ENCODE peak calls at places on chromosomes 7 and 10, in nine cellular contexts. C is RWPE1, U is transverse colon, G is NCI-H748 treated with DMSO at 0.1 percent for 48 hours, K is brain microvascular endothelial cell, X is HTR-8/SVneo, W is T-helper 17 cell, V is esophagus squamous epithelium, T is iris pigment epithelial cell. B is an unnamed sample.

GRCh38 chr10:35160743-35161142 is 34.1 kb downstream of the CREM start:
- DNase-seq in G (no peak), T (no peak), W (no peak), K (no peak), X (no peak), V (no peak), U (no peak), C (no peak), B (no peak)

GRCh38 chr10:74189999-74190421 is 39.0 kb downstream of the ADK start:
- DNase-seq in X (peak), T (peak), G (no peak), K (peak), U (peak), V (no peak), W (no peak), C (peak), B (no peak)

GRCh38 chr7:49775949-49776443 is 2.6 kb downstream of the VWC2 start:
- DNase-seq in V (no peak), W (no peak), T (no peak), X (no peak), G (no peak), U (no peak), C (no peak), K (no peak), B (no peak)

GRCh38 chr7:159212226-159212625 is 67.6 kb upstream of the VIPR2 start:
- DNase-seq in K (no peak), V (no peak), C (no peak), T (no peak), W (no peak), X (no peak), U (no peak), G (no peak), B (no peak)

GRCh38 chr10:97517778-97518561 is 19.2 kb downstream of the UBTD1 start:
- DNase-seq in V (no peak), U (no peak), X (peak), C (peak), G (no peak), W (no peak), K (no peak), T (no peak), B (no peak)

GRCh38 chr7:89247207-89247606 is 451.7 kb upstream of the TEX47 start:
- DNase-seq in C (no peak), V (no peak), X (no peak), W (no peak), K (no peak), G (no peak), T (no peak), U (no peak), B (no peak)

GRCh38 chr10:50326757-50327701 is 75.7 kb upstream of the ASAH2 start:
- DNase-seq in X (peak), T (peak), U (no peak), G (no peak), W (no peak), C (peak), K (peak), V (no peak), B (no peak)

GRCh38 chr7:75740846-75741497 is 2.2 kb upstream of the HIP1 start:
- DNase-seq in G (no peak), K (no peak), W (no peak), V (no peak), X (no peak), C (no peak), U (peak), T (no peak), B (no peak)

GRCh38 chr7:108503112-108504026 is 22.6 kb downstream of the PNPLA8 start:
- DNase-seq in V (no peak), X (no peak), W (no peak), U (no peak), K (no peak), C (no peak), T (no peak), G (no peak), B (no peak)

GRCh38 chr10:11546581-11546980 is 64.9 kb downstream of the USP6NL start:
- DNase-seq in V (no peak), C (no peak), W (no peak), G (no peak), K (no peak), X (no peak), T (peak), U (no peak), B (no peak)

GRCh38 chr7:144508702-144509101 is 105.2 kb upstream of the NOBOX start:
- DNase-seq in C (no peak), K (no peak), G (no peak), V (no peak), U (no peak), X (no peak), W (no peak), T (no peak), B (peak)

GRCh38 chr10:127228195-127228785 is 31.9 kb upstream of the INSYN2A start:
- DNase-seq in C (no peak), X (no peak), K (peak), U (no peak), W (no peak), T (peak), G (no peak), V (no peak), B (no peak)

GRCh38 chr7:87876759-87877234 is 504 bp downstream of the DBF4 start:
- DNase-seq in K (peak), X (no peak), U (peak), G (no peak), W (peak), V (peak), T (peak), C (peak), B (peak)

GRCh38 chr7:38162036-38162435 is 16.0 kb upstream of the STARD3NL start:
- DNase-seq in V (no peak), W (no peak), C (no peak), T (no peak), K (no peak), G (no peak), U (no peak), X (no peak), B (no peak)

GRCh38 chr10:101529720-101530553 is 58.1 kb downstream of the POLL start:
- DNase-seq in G (no peak), V (no peak), C (no peak), W (no peak), X (no peak), U (no peak), K (no peak), T (peak), B (no peak)

GRCh38 chr10:24866615-24867583 is 85.5 kb downstream of the PRTFDC1 start:
- DNase-seq in X (no peak), W (no peak), V (no peak), C (no peak), G (no peak), K (peak), U (peak), T (peak), B (no peak)

GRCh38 chr7:30727061-30727945 is 24.6 kb upstream of the INMT start:
- DNase-seq in W (peak), G (no peak), X (no peak), K (no peak), C (no peak), V (no peak), T (peak), U (peak), B (peak)

GRCh38 chr10:82674036-82674435 is 799.0 kb downstream of the NRG3 start:
- DNase-seq in T (no peak), U (no peak), C (no peak), G (no peak), K (no peak), W (no peak), V (no peak), X (no peak), B (no peak)

GRCh38 chr7:75931676-75932075 is 16.7 kb downstream of the POR start:
- DNase-seq in T (no peak), W (no peak), X (no peak), G (peak), C (no peak), K (no peak), U (no peak), V (no peak), B (no peak)

GRCh38 chr7:20826243-20826642 is 39.6 kb upstream of the SP8 start:
- DNase-seq in C (no peak), T (no peak), X (no peak), U (no peak), V (no peak), G (no peak), K (no peak), W (no peak), B (no peak)

GRCh38 chr10:75401569-75402485 is at the start of gene ZNF503:
- DNase-seq in K (peak), T (peak), G (peak), C (peak), X (peak), W (no peak), U (peak), V (peak), B (no peak)

GRCh38 chr7:105759670-105760548 is 116.5 kb downstream of the ATXN7L1 start:
- DNase-seq in W (no peak), G (peak), V (no peak), C (peak), X (peak), K (peak), T (peak), U (peak), B (peak)

GRCh38 chr10:43420369-43421200 is 11.6 kb upstream of the HNRNPF start:
- DNase-seq in K (peak), G (peak), V (peak), W (peak), X (peak), T (peak), C (peak), U (peak), B (peak)

GRCh38 chr7:45390180-45390579 is 184.0 kb upstream of the ADCY1 start:
- DNase-seq in X (no peak), V (no peak), T (no peak), K (no peak), W (no peak), G (no peak), U (no peak), C (no peak), B (no peak)

GRCh38 chr7:26151953-26152781 is at the start of gene NFE2L3:
- DNase-seq in C (peak), X (peak), V (peak), T (peak), G (peak), K (peak), W (peak), U (peak), B (peak)

GRCh38 chr10:31041011-31041410 is 9.3 kb upstream of the ZNF438 start:
- DNase-seq in G (no peak), W (no peak), C (no peak), K (no peak), V (no peak), T (peak), U (no peak), X (no peak), B (no peak)

GRCh38 chr7:148982596-148983219 is 45.6 kb downstream of the PDIA4 start:
- DNase-seq in G (peak), X (no peak), V (no peak), W (no peak), T (peak), U (no peak), C (no peak), K (no peak), B (no peak)

GRCh38 chr10:96512524-96512991 is 1.2 kb downstream of the TLL2 start:
- DNase-seq in T (peak), W (no peak), U (peak), K (no peak), V (no peak), G (no peak), C (no peak), X (no peak), B (no peak)

GRCh38 chr10:11581213-11581612 is 30.2 kb downstream of the USP6NL start:
- DNase-seq in W (no peak), V (no peak), K (no peak), G (no peak), U (no peak), C (no peak), T (peak), X (no peak), B (no peak)

GRCh38 chr7:78052112-78052511 is 253.5 kb downstream of the PHTF2 start:
- DNase-seq in T (no peak), U (no peak), V (no peak), X (no peak), K (no peak), G (no peak), C (no peak), W (no peak), B (no peak)

GRCh38 chr7:81268551-81268950 is 349.7 kb upstream of the SEMA3C start:
- DNase-seq in X (no peak), W (no peak), V (no peak), K (no peak), G (no peak), C (no peak), T (peak), U (no peak), B (no peak)

GRCh38 chr10:99431190-99431549 is 746 bp upstream of the GOT1 start:
- DNase-seq in K (peak), C (peak), U (peak), V (no peak), G (no peak), X (no peak), W (no peak), T (peak), B (no peak)

GRCh38 chr10:120782336-120782735 is 68.8 kb upstream of the WDR11 start:
- DNase-seq in U (no peak), T (no peak), C (no peak), G (no peak), V (no peak), W (no peak), K (no peak), X (no peak), B (no peak)

GRCh38 chr10:49083256-49083655 is 32.1 kb downstream of the VSTM4 start:
- DNase-seq in C (no peak), V (no peak), G (no peak), T (no peak), K (no peak), X (no peak), W (no peak), U (no peak), B (no peak)

GRCh38 chr7:29883462-29884398 is 77.4 kb downstream of the WIPF3 start:
- DNase-seq in K (no peak), T (no peak), V (no peak), U (peak), X (no peak), W (no peak), G (peak), C (peak), B (no peak)

GRCh38 chr10:70234668-70235447 is 1.6 kb upstream of the PPA1 start:
- DNase-seq in V (no peak), X (no peak), K (peak), W (no peak), T (peak), U (no peak), G (no peak), C (no peak), B (no peak)